ENCODE peak calls at places on chromosomes 6 and 20, in six cellular contexts. M, Z, D, X, Y and N are unnamed samples.

GRCh38 chr6:50791900-50792508 is 26.7 kb upstream of the TFAP2B start:
- DNase-seq in M (peak; percentile 66), Z (peak; percentile 45), D (no peak), X (no peak), Y (no peak), N (peak; percentile 26)

GRCh38 chr20:34062651-34063482 is 49.2 kb downstream of the EIF2S2 start:
- DNase-seq in M (peak; percentile 79), Z (no peak), D (no peak), X (no peak), Y (no peak), N (no peak)

GRCh38 chr6:19210849-19211590 is 626.1 kb upstream of the ID4 start:
- DNase-seq in M (no peak), Z (no peak), D (peak; percentile 59), X (no peak), Y (peak; percentile 3), N (no peak)

GRCh38 chr20:44185574-44185973 is 1.4 kb downstream of the JPH2 start:
- DNase-seq in M (no peak), Z (no peak), D (no peak), X (no peak), Y (no peak), N (no peak)

GRCh38 chr6:30490031-30490876 is 945 bp downstream of the HLA-E start:
- DNase-seq in M (peak; percentile 79), Z (peak; percentile 78), D (peak; percentile 89), X (peak; percentile 84), Y (peak; percentile 33), N (peak; percentile 76)

GRCh38 chr20:48128436-48128835 is 343.2 kb upstream of the SULF2 start:
- DNase-seq in M (peak; percentile 53), Z (peak; percentile 81), D (no peak), X (no peak), Y (no peak), N (no peak)

GRCh38 chr6:140572129-140572528 is 1197.7 kb upstream of the CITED2 start:
- DNase-seq in M (peak; percentile 82), Z (peak; percentile 31), D (no peak), X (no peak), Y (no peak), N (peak; percentile 5)

GRCh38 chr20:24657211-24657610 is 187.8 kb downstream of the SYNDIG1 start:
- DNase-seq in M (no peak), Z (no peak), D (no peak), X (no peak), Y (no peak), N (no peak)

GRCh38 chr6:63649847-63650265 is 14.3 kb downstream of the PHF3 start:
- DNase-seq in M (no peak), Z (no peak), D (no peak), X (no peak), Y (no peak), N (no peak)

GRCh38 chr20:1005452-1006027 is 3.4 kb upstream of the RSPO4 start:
- DNase-seq in M (peak; percentile 75), Z (peak; percentile 71), D (peak; percentile 39), X (no peak), Y (peak; percentile 8), N (peak; percentile 56)

GRCh38 chr6:6707143-6707542 is 118.6 kb downstream of the LY86 start:
- DNase-seq in M (peak; percentile 54), Z (no peak), D (no peak), X (no peak), Y (peak; percentile 36), N (no peak)